ENCODE peak calls at places on chromosomes 16 and 17, in six cellular contexts. D is upper lobe of left lung, C is A549, T is K562, U is GM12878, M is HepG2. E is an unnamed sample.

GRCh38 chr16:11914759-11915643 is 755 bp downstream of the GSPT1 start:
- ATAC-seq in D (no peak), C (no peak), T (peak; percentile 33), U (peak; percentile 20), M (no peak), E (peak; percentile 17)

GRCh38 chr17:4332296-4332970 is 34.0 kb downstream of the UBE2G1 start:
- ATAC-seq in D (no peak), C (peak; percentile 62), T (peak; percentile 67), U (peak; percentile 33), M (peak; percentile 47), E (no peak)

GRCh38 chr16:27174007-27174406 is 29.3 kb upstream of the KDM8 start:
- ATAC-seq in D (no peak), C (no peak), T (no peak), U (peak; percentile 38), M (no peak), E (no peak)

GRCh38 chr16:56226187-56226586 is 34.9 kb downstream of the GNAO1 start:
- ATAC-seq in D (no peak), C (no peak), T (no peak), U (no peak), M (no peak), E (no peak)

GRCh38 chr16:72986011-72986410 is 61.9 kb downstream of the ZFHX3 start:
- ATAC-seq in D (peak; percentile 58), C (no peak), T (no peak), U (no peak), M (no peak), E (peak; percentile 61)

GRCh38 chr17:9470171-9470570 is 105.4 kb downstream of the STX8 start:
- ATAC-seq in D (no peak), C (no peak), T (no peak), U (peak; percentile 70), M (no peak), E (no peak)

GRCh38 chr16:10541396-10541795 is 39.0 kb downstream of the EMP2 start:
- ATAC-seq in D (no peak), C (no peak), T (no peak), U (no peak), M (no peak), E (peak; percentile 49)

GRCh38 chr17:78762007-78762406 is 20.1 kb downstream of the CYTH1 start:
- ATAC-seq in D (no peak), C (no peak), T (no peak), U (no peak), M (no peak), E (no peak)

GRCh38 chr17:75854881-75855309 is 240 bp downstream of the WBP2 start:
- ATAC-seq in D (peak; percentile 5), C (peak; percentile 37), T (peak; percentile 12), U (peak; percentile 5), M (peak; percentile 6), E (no peak)

GRCh38 chr17:77572065-77572601 is 386.4 kb upstream of the TNRC6C start:
- ATAC-seq in D (no peak), C (peak; percentile 68), T (no peak), U (no peak), M (no peak), E (no peak)

GRCh38 chr16:89994389-89994720 is 24.9 kb downstream of the DBNDD1 start:
- ATAC-seq in D (no peak), C (no peak), T (no peak), U (no peak), M (peak; percentile 27), E (no peak)

GRCh38 chr17:1110844-1111598 is 68.8 kb downstream of the ABR start:
- ATAC-seq in D (peak; percentile 79), C (peak; percentile 44), T (no peak), U (no peak), M (peak; percentile 44), E (peak; percentile 52)

GRCh38 chr17:4407851-4408250 is 25.9 kb upstream of the SPNS3 start:
- ATAC-seq in D (no peak), C (no peak), T (no peak), U (no peak), M (no peak), E (no peak)

GRCh38 chr16:17173134-17173729 is 297.5 kb downstream of the XYLT1 start:
- ATAC-seq in D (peak; percentile 62), C (no peak), T (no peak), U (no peak), M (peak; percentile 41), E (peak; percentile 71)

GRCh38 chr17:61149862-61150362 is 249.7 kb upstream of the TBX2 start:
- ATAC-seq in D (no peak), C (peak; percentile 42), T (no peak), U (no peak), M (peak; percentile 61), E (no peak)

GRCh38 chr17:77634710-77635109 is 323.8 kb upstream of the TNRC6C start:
- ATAC-seq in D (no peak), C (no peak), T (no peak), U (peak; percentile 75), M (no peak), E (no peak)

GRCh38 chr17:1730004-1730344 is 5.5 kb downstream of the WDR81 start:
- ATAC-seq in D (peak; percentile 49), C (no peak), T (no peak), U (no peak), M (no peak), E (peak; percentile 7)

GRCh38 chr16:67006930-67007658 is 18.7 kb downstream of the CES4A start:
- ATAC-seq in D (no peak), C (no peak), T (no peak), U (no peak), M (no peak), E (no peak)

GRCh38 chr17:42247734-42248133 is 28.5 kb downstream of the STAT5B start:
- ATAC-seq in D (no peak), C (peak; percentile 38), T (no peak), U (no peak), M (no peak), E (no peak)

GRCh38 chr17:42246515-42246914 is 29.7 kb downstream of the STAT5B start:
- ATAC-seq in D (no peak), C (peak; percentile 53), T (peak; percentile 26), U (no peak), M (peak; percentile 76), E (no peak)

GRCh38 chr17:42251115-42251514 is 25.1 kb downstream of the STAT5B start:
- ATAC-seq in D (no peak), C (peak; percentile 50), T (peak; percentile 54), U (no peak), M (no peak), E (no peak)

GRCh38 chr17:42249681-42250446 is 26.3 kb downstream of the STAT5B start:
- ATAC-seq in D (no peak), C (no peak), T (no peak), U (peak; percentile 68), M (no peak), E (no peak)

DNA sequence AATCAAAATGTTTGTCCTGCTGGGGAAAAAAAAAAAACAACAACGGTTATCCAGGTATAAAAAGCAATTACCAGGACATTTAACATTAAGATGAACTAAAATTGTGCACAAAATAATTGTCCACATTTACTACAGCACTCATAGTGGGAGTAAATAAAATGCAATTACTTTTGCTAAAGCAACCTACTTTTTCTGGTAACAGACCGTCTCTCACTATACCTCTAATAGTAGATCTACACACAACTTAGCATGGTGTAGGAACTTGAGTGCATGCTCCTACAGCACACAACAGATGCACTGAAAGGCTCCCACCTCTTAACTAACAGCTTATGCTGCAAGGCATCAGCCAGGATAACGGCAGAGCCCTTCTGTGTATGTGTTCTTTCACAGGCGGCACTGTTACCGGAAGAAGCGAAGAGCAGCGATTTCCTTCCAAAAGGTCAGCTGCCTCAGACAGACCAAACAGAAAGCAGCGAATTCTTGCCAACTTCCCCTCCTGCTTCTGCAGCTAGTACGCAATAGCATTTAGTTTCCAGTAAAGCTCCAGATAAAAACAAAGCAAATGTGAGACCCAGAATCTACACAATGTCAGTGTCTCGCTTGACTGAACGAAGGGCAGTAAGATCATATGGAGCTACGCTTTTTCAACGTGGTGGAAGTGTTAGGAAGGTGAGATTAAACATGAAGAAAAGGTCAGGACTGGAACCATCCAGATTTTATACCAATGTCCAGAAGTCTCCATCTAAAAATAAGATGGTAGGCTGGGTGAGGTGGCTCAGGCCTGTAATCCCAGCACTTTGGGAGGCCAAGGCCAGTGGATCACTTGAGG is 27.6 kb downstream of the STAT5B start:
- ATAC-seq in D (peak; percentile 91), C (no peak), T (peak; percentile 36), U (peak; percentile 99), M (peak; percentile 97), E (peak; percentile 97)
- TF ChIP-seq EP300 in D (peak; percentile 70), C (no peak), T (no peak), U (no peak), M (no peak), E (no peak)

GRCh38 chr17:53176629-53177028 is 646.1 kb upstream of the KIF2B start:
- ATAC-seq in D (no peak), C (no peak), T (no peak), U (no peak), M (no peak), E (no peak)
- TF ChIP-seq EP300 in D (no peak), C (no peak), T (no peak), U (no peak), M (no peak), E (no peak)

DNA sequence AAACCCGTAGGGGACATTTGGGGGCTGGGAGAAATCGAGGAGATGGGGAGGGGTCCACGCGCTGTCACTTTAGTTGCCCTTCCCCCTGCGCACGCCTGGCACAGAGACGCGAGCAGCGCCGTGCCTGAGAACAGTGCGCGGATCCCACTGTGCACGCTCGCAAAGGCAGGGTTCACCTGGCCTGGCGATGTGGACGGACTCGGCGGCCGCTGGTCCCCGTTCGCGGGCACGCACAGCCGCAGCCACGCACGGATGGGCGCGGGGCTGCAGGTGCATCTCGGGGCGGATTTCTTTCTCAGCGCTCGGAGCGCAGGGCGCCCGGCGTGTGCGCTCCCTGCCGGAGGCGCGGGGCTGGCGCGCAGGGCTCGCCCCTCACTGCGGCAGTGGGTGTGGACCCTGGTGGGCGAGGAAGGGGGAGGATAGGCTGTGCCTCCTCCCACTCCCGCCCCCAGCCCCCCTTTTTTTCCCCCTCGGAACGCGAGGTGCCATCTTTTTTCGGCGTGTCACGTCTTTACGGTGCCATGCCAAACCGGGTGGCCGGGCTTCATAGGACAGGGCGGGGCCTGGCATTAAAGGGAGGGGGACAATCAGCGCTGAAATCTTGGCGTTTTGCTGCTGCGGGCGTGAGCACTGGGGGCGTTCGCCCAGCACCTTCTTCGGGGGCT is 1.1 kb downstream of the MAPT start:
- ATAC-seq in D (no peak), C (peak; percentile 37), T (no peak), U (no peak), M (peak; percentile 51), E (no peak)
- TF ChIP-seq EP300 in D (no peak), C (no peak), T (no peak), U (no peak), M (no peak), E (no peak)

DNA sequence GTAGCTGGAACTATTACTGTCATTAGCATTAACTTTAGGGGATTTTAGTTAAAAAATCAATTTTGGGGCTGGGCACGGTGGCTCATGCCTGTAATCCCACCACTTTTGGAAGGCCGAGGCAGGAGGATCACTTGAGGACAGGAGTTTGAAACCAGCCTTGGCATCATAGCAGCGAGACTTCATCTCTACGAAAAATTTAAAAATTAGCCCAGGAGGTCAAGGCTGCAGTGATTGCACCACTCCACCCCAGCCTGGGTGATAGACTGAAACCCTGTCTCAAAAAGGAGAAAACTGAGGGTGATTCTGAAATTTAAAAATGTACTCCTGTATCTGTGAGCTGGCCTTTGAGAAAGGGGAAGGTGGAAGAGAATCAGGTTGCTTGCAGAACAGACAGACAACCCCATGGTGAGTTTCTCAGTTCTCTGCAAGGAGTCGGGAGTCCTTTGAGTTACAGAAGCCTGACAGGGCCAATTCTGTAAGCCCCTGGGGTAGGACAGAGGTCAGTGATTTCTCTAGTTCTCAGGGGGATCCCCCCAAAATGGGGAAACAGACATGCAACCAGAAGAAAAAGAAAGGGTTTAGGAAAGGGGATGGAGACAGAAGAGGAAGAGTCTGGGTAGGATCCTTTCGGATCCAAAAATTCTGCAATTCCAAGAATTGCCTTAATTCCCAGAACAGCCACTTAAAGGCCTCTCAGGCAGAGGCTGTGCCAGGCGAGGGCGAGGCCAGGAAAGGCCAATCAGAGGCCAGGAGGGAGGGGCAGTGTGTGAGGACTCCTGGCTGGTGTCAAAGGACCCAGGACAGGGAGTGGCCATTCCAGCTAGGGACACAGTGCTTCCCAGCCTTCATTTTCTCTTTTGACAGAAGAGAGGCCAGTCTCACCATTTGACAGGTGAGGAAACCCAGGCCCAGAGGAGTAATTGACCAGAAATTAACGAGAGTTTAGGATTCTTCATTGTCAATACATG is 6.7 kb downstream of the NUPR1 start:
- ATAC-seq in D (peak; percentile 96), C (peak; percentile 93), T (peak; percentile 86), U (peak; percentile 59), M (peak; percentile 97), E (peak; percentile 94)
- TF ChIP-seq EP300 in D (no peak), C (no peak), T (no peak), U (no peak), M (no peak), E (no peak)